ENCODE peak calls at places on chromosomes 2 and 18, in four cellular contexts. P is HepG2, Y is GM12878, A is H1. Q is an unnamed sample.
A peak's percentile ranks its signal among the peaks of the same experiment; 100 is the strongest.

GRCh38 chr18:31041346-31042067 is 1.0 kb downstream of the DSC3 start:
- DNase-seq in A (no peak), Y (no peak), P (no peak), Q (peak; percentile 3)

GRCh38 chr2:199455533-199456382 is 2.0 kb downstream of the SATB2 start:
- DNase-seq in A (no peak), P (peak; percentile 80), Y (no peak), Q (no peak)

GRCh38 chr18:62979172-62979571 is 263.8 kb downstream of the PHLPP1 start:
- DNase-seq in P (no peak), Y (no peak), A (no peak), Q (no peak)

GRCh38 chr2:137231616-137232015 is 466.3 kb downstream of the THSD7B start:
- DNase-seq in A (no peak), P (no peak), Y (no peak), Q (no peak)

GRCh38 chr18:63152096-63152495 is 167.5 kb downstream of the BCL2 start:
- DNase-seq in P (no peak), A (no peak), Y (no peak), Q (no peak)

GRCh38 chr18:46482831-46483230 is 174.2 kb downstream of the LOXHD1 start:
- DNase-seq in Y (no peak), A (no peak), P (no peak), Q (no peak)

GRCh38 chr2:181762848-181763247 is 82.5 kb upstream of the NEUROD1 start:
- DNase-seq in A (no peak), P (no peak), Y (no peak), Q (no peak)

GRCh38 chr18:13641551-13642439 is 84.6 kb downstream of the FAM210A start:
- DNase-seq in A (no peak), P (no peak), Y (no peak), Q (no peak)

GRCh38 chr2:171272039-171272438 is 111.3 kb upstream of the TLK1 start:
- DNase-seq in P (peak; percentile 88), Y (no peak), A (peak; percentile 9), Q (no peak)

GRCh38 chr2:132448331-132448730 is 31.7 kb downstream of the GPR39 start:
- DNase-seq in A (no peak), P (no peak), Y (no peak), Q (no peak)
- H3K9ac ChIP-seq in A (no peak overlapping the region), P (no peak overlapping the region), Y (no peak overlapping the region), Q (no peak overlapping the region)

GRCh38 chr18:23867011-23867410 is 147.5 kb upstream of the TTC39C start:
- DNase-seq in A (no peak), Y (no peak), P (no peak), Q (no peak)
- TF ChIP-seq ZNF274 in A (no peak), Y (no peak), P (no peak), Q (no peak)

GRCh38 chr18:32470136-32470712 is 458 bp downstream of the GAREM1 start:
- DNase-seq in Y (no peak), A (no peak), P (no peak), Q (no peak)
- TF ChIP-seq SUZ12 in Y (no peak), A (peak; percentile 4), P (no peak), Q (no peak)

GRCh38 chr2:240626531-240627300 is 1.4 kb downstream of the GPR35 start:
- DNase-seq in P (peak; percentile 92), Y (no peak), A (no peak), Q (no peak)
- H3K9ac ChIP-seq in P (peak overlapping the region; percentile 74), Y (no peak overlapping the region), A (no peak overlapping the region), Q (peak overlapping the region; percentile 32)

Q was measured in NT2/D1.